ENCODE peak calls at places on chromosome 5, in ten cellular contexts. I is CD8-positive, alpha-beta memory T cell; S is stimulated activated CD4-positive, alpha-beta T cell treated with anti-CD3 and anti-CD28 coated beads, Interleukin-2, amount 100 ng/mL, for 24 hours; B is islet precursor cell; H is EH; Y is AG08395; M is NCI-H2081; A is hippocampal formation; P is GM12891; C is M059J. J is an unnamed sample.

GRCh38 chr5:138884554-138884953 is 9.4 kb upstream of the LRRTM2 start:
- DNase-seq in S (no peak), H (no peak), Y (no peak), I (no peak), M (no peak), P (no peak), B (no peak), C (no peak), A (no peak), J (no peak)

GRCh38 chr5:127833999-127834953 is 131.1 kb downstream of the CCDC192 start:
- DNase-seq in M (no peak), P (no peak), I (no peak), C (peak), Y (no peak), S (no peak), A (peak), H (peak), B (no peak), J (peak)

GRCh38 chr5:175624362-175624761 is 33.5 kb upstream of the HRH2 start:
- DNase-seq in C (no peak), P (no peak), I (no peak), A (no peak), H (no peak), B (no peak), S (no peak), M (no peak), Y (no peak), J (no peak)

GRCh38 chr5:159782995-159783300 is 133.3 kb upstream of the ADRA1B start:
- DNase-seq in M (no peak), H (no peak), C (no peak), S (no peak), B (peak), P (no peak), I (no peak), Y (no peak), A (no peak), J (no peak)

GRCh38 chr5:164153469-164154172 is 648.2 kb downstream of the MAT2B start:
- DNase-seq in I (no peak), Y (no peak), C (no peak), H (no peak), A (no peak), S (no peak), B (no peak), M (no peak), P (no peak), J (no peak)

GRCh38 chr5:74401566-74402320 is 238.8 kb downstream of the ENC1 start:
- DNase-seq in M (no peak), P (no peak), I (no peak), C (peak), B (peak), S (no peak), Y (no peak), H (no peak), A (no peak), J (no peak)

GRCh38 chr5:148209151-148209550 is 6.3 kb downstream of the SPINK6 start:
- DNase-seq in Y (no peak), A (no peak), M (no peak), S (no peak), I (no peak), P (no peak), C (no peak), H (no peak), B (no peak), J (no peak)

GRCh38 chr5:132489871-132490483 is 596 bp downstream of the IRF1 start:
- DNase-seq in P (peak), A (no peak), I (no peak), Y (peak), H (peak), C (peak), B (peak), S (peak), M (no peak), J (no peak)

GRCh38 chr5:124839371-124839998 is 93.0 kb upstream of the ZNF608 start:
- DNase-seq in A (no peak), H (no peak), S (no peak), I (no peak), P (no peak), M (no peak), B (no peak), C (peak), Y (no peak), J (peak)

GRCh38 chr5:179300834-179301233 is 44.4 kb downstream of the ADAMTS2 start:
- DNase-seq in I (no peak), Y (no peak), A (no peak), H (no peak), B (no peak), M (no peak), C (no peak), P (no peak), S (no peak), J (no peak)

GRCh38 chr5:126615286-126615685 is 14.5 kb downstream of the PHAX start:
- DNase-seq in C (no peak), I (no peak), S (no peak), Y (no peak), M (no peak), P (no peak), A (no peak), H (no peak), B (no peak), J (no peak)

GRCh38 chr5:140632366-140633080 is 452 bp downstream of the CD14 start:
- DNase-seq in S (peak), C (no peak), P (peak), M (no peak), Y (peak), A (peak), I (peak), B (no peak), H (peak), J (no peak)

GRCh38 chr5:52657231-52657645 is 130.5 kb upstream of the ITGA1 start:
- DNase-seq in Y (peak), I (peak), B (no peak), C (peak), P (no peak), A (no peak), H (peak), S (no peak), M (peak), J (peak)

GRCh38 chr5:94313188-94313587 is 305.2 kb downstream of the KIAA0825 start:
- DNase-seq in M (no peak), C (no peak), Y (no peak), B (no peak), I (no peak), P (no peak), H (no peak), A (no peak), S (no peak), J (no peak)

GRCh38 chr5:160262151-160262550 is 32.8 kb downstream of the FABP6 start:
- DNase-seq in Y (no peak), P (no peak), B (no peak), C (no peak), I (no peak), M (no peak), H (no peak), S (no peak), A (no peak), J (no peak)

GRCh38 chr5:148255456-148255855 is 13.1 kb upstream of the SPINK13 start:
- DNase-seq in I (no peak), B (no peak), H (no peak), S (no peak), Y (no peak), P (no peak), A (no peak), C (no peak), M (no peak), J (no peak)

GRCh38 chr5:5340206-5340729 is 82.2 kb upstream of the ICE1 start:
- DNase-seq in A (no peak), M (no peak), I (no peak), H (peak), Y (peak), C (peak), P (no peak), S (no peak), B (peak), J (no peak)

GRCh38 chr5:87650284-87650683 is 237.6 kb upstream of the CCNH start:
- DNase-seq in A (no peak), C (peak), B (no peak), Y (no peak), I (no peak), P (no peak), H (no peak), S (no peak), M (no peak), J (no peak)

GRCh38 chr5:63963080-63963735 is 963 bp upstream of the HTR1A start:
- DNase-seq in H (peak), M (peak), I (no peak), A (no peak), C (peak), P (peak), B (peak), S (no peak), Y (peak), J (peak)

GRCh38 chr5:155850411-155850810 is 476.6 kb upstream of the SGCD start:
- DNase-seq in M (peak), P (no peak), C (no peak), B (no peak), I (no peak), Y (no peak), H (no peak), A (no peak), S (no peak), J (no peak)

GRCh38 chr5:92562065-92562464 is 1019.0 kb downstream of the NR2F1-AS1 start:
- DNase-seq in M (no peak), A (no peak), Y (no peak), P (no peak), H (no peak), B (no peak), C (no peak), I (no peak), S (no peak), J (no peak)

GRCh38 chr5:39650234-39650816 is 225.5 kb upstream of the DAB2 start:
- DNase-seq in M (no peak), I (no peak), B (no peak), A (no peak), P (no peak), C (peak), S (no peak), Y (no peak), H (peak), J (no peak)

GRCh38 chr5:18744990-18745590 is 1110.8 kb downstream of the TAF11L14 start:
- DNase-seq in H (no peak), C (peak), Y (no peak), B (no peak), I (peak), M (peak), P (no peak), A (no peak), S (no peak), J (no peak)

GRCh38 chr5:86679529-86679928 is 61.8 kb downstream of the COX7C start:
- DNase-seq in M (peak), Y (peak), B (no peak), C (peak), A (peak), H (peak), I (no peak), S (no peak), P (peak), J (peak)

GRCh38 chr5:1513326-1514026 is 10.3 kb downstream of the LPCAT1 start:
- DNase-seq in M (no peak), H (no peak), C (no peak), B (no peak), A (no peak), S (no peak), Y (no peak), P (no peak), I (no peak), J (no peak)

GRCh38 chr5:148833122-148833521 is 6.7 kb downstream of the ADRB2 start:
- DNase-seq in B (no peak), C (no peak), Y (no peak), H (no peak), I (no peak), A (no peak), M (no peak), S (no peak), P (no peak), J (no peak)

GRCh38 chr5:142095651-142096330 is 12.8 kb upstream of the NDFIP1 start:
- DNase-seq in I (peak), C (no peak), B (no peak), M (no peak), H (no peak), P (no peak), Y (no peak), A (no peak), S (peak), J (no peak)

J was measured in pons.